ENCODE peak calls at places on chromosomes 13 and 19, in six cellular contexts. Q is heart left ventricle, Y is esophagus squamous epithelium, T is colonic mucosa, A is mesendoderm, K is adrenal gland. V is an unnamed sample.

GRCh38 chr19:52219611-52220010 is 29.8 kb downstream of the PPP2R1A start:
- DNase-seq in Q (no peak), Y (no peak), A (no peak), T (no peak), K (no peak), V (no peak)

GRCh38 chr19:14519860-14520407 is 1.7 kb upstream of the DNAJB1 start:
- DNase-seq in T (peak; percentile 53), K (no peak), Y (no peak), A (no peak), Q (no peak), V (peak; percentile 90)

GRCh38 chr13:61727714-61728275 is 312.1 kb upstream of the PCDH20 start:
- DNase-seq in T (no peak), K (no peak), Y (no peak), A (peak; percentile 71), Q (no peak), V (no peak)

GRCh38 chr19:40366697-40367561 is 18.4 kb downstream of the PLD3 start:
- DNase-seq in T (no peak), Q (no peak), A (peak; percentile 90), Y (no peak), K (no peak), V (no peak)

GRCh38 chr19:28208745-28209144 is 1004.2 kb downstream of the UQCRFS1 start:
- DNase-seq in Y (no peak), T (no peak), Q (no peak), A (no peak), K (no peak), V (no peak)

GRCh38 chr13:65093352-65093751 is 2136.8 kb downstream of the PCDH9 start:
- DNase-seq in K (no peak), T (no peak), Q (no peak), Y (no peak), A (no peak), V (no peak)

GRCh38 chr13:97446448-97446847 is 12.5 kb downstream of the RAP2A start:
- DNase-seq in Q (no peak), Y (no peak), K (no peak), A (no peak), T (no peak), V (no peak)

GRCh38 chr13:106867249-106867648 is 299.3 kb upstream of the ARGLU1 start:
- DNase-seq in A (no peak), K (no peak), Y (no peak), Q (no peak), T (no peak), V (peak; percentile 9)

GRCh38 chr19:23145617-23146415 is 29.0 kb downstream of the ZNF730 start:
- DNase-seq in Q (no peak), A (peak; percentile 8), K (no peak), T (no peak), Y (no peak), V (no peak)

GRCh38 chr19:43779820-43780219 is 953 bp downstream of the KCNN4 start:
- DNase-seq in Q (no peak), K (no peak), Y (no peak), A (no peak), T (peak; percentile 71), V (no peak)
- H3K4me3 ChIP-seq in Q (peak overlapping the region; percentile 39), K (no peak overlapping the region), Y (peak overlapping the region; percentile 60), A (no peak overlapping the region), T (peak overlapping the region; percentile 28), V (no peak overlapping the region)

DNA sequence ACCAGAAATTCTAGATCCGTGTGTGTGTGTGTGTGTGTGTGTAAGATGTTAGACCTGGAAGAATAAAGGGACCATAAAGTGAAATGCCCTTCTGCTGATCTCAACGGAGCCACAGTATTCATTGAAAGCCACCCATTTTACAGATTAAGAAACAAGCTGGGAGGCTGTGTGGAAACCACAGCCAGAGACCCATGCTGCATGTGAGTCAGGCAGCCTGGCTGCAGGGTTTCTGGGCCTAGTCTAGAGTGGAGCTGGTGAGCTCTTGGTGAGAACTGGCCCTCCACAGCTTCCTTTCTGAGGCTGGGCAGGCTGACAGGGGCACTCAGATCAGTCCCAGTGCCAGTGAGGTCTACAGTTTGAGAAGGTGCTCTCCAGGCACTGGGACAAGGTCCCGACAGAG is 75.3 kb downstream of the SERP2 start:
- DNase-seq in Q (no peak), T (no peak), A (no peak), K (no peak), Y (no peak), V (no peak)
- H3K27me3 ChIP-seq in Q (no peaks in the 10 kb centered on the region), T (no peaks in the 10 kb centered on the region), A (no peaks in the 10 kb centered on the region), K (no peaks in the 10 kb centered on the region), Y (no peaks in the 10 kb centered on the region), V (no peaks in the 10 kb centered on the region)

DNA sequence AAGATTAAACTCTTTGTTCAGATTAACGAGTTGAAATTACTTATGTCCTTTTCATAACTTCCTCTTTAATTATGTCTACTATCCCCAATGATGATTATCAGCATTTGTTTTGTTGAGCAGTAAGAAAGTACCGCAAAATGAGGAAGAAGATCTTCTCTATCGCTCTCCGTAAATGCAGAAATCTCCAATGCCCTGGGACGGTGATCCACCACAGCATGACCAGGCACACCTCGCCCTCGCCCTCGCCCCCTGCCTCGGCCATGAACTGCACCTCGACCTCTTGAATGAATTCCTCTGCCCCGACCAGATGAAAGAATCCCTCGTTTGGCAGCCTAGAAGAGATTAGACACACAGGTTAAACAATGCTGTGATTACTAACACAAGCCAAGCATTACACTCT is 69.1 kb downstream of the RBM26 start:
- DNase-seq in K (no peak), Q (no peak), Y (no peak), A (peak; percentile 6), T (no peak), V (no peak)
- H3K36me3 ChIP-seq in K (no peaks in the 10 kb centered on the region), Q (peaks cover 95% of the 10 kb centered on the region), Y (peaks cover 9% of the 10 kb centered on the region), A (no peaks in the 10 kb centered on the region), T (peaks cover 6% of the 10 kb centered on the region), V (peaks cover 68% of the 10 kb centered on the region)

DNA sequence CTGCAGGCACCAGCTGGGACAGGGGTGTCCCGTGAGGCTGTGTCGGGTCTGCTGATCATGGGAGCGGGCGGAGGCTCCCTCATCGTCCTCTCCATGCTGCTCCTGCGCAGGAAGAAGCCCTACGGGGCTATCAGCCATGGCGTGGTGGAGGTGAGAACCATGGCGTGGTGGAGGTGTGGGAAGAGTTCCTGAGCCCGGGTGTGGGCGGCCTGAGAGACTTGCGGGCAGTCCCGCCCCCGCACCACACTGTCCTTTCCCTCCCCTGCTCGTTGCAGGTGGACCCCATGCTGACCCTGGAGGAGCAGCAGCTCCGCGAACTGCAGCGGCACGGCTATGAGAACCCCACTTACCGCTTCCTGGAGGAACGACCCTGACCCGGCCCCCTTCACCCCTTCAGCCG is 10.7 kb downstream of the APLP1 start:
- DNase-seq in Q (no peak), K (no peak), Y (no peak), T (no peak), A (no peak), V (no peak)
- H3K4me3 ChIP-seq in Q (no peak overlapping the region), K (no peak overlapping the region), Y (no peak overlapping the region), T (no peak overlapping the region), A (no peak overlapping the region), V (no peak overlapping the region)

DNA sequence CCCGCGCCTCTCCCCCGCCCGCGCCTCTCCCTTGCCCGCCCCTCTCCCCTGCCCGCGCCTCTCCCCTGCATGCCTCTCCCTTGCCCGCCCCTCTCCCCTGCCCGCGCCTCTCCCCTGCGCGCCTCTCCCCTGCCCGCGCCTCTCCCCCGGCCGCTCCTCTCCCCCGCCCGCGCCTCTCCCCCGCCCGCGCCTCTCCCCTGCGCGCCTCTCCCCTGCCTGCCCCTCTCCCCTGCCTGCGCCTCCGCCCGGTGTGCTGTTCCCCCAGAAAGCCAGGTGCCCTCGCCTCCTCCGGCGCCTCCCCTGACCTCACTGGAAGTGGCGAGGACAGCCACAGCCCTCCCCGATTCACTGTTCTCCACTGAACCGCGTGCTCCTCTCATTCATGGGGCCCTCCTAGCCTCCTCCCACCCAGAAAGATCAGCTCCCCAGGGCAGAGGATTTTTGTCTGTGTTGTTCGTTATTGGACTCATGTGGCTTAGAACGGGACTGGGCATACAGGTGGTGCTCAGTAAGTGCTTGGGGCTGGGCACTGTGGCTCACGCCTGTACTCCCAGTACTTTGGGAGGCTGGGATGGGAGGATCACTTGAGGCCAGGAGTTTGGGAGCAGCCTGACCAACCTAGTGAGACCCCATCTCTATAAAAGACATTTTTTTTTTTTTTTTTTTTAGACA is 3.6 kb downstream of the PRTN3 start:
- DNase-seq in T (no peak), Y (no peak), K (no peak), A (no peak), Q (no peak), V (no peak)
- H3K27me3 ChIP-seq in T (peaks cover 47% of the 10 kb centered on the region), Y (peaks cover 97% of the 10 kb centered on the region), K (peaks cover 16% of the 10 kb centered on the region), A (peaks cover 9% of the 10 kb centered on the region), Q (peaks cover 17% of the 10 kb centered on the region), V (peaks cover 8% of the 10 kb centered on the region)

DNA sequence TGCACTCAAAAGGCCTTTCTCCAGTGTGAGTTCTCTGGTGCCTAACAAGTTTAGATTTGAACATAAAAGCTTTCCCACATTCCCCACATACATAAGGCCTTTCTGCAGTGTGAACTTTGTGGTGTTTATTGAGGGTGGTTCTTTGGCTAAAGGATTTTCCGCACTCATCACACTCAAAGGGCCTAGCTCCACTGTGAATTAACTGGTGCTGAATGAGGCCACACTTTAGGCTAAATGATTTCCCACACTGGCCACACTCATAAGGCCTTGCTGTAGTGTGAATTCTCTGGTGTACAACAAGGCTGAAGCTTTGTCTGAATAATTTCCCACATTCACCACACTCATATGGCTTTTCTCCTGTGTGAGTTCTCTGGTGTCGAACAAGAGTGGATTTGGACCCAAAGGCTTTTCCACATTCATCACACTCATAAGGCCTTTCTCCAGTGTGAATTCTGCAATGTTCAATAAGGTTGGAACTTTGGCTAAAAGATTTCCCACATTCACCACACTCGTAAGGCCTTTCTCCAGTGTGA is 6.2 kb downstream of the ZNF416 start:
- DNase-seq in Y (no peak), K (no peak), Q (no peak), A (no peak), T (no peak), V (no peak)
- H3K36me3 ChIP-seq in Y (peaks cover 32% of the 10 kb centered on the region), K (no peaks in the 10 kb centered on the region), Q (peaks cover 50% of the 10 kb centered on the region), A (peaks cover 29% of the 10 kb centered on the region), T (peaks cover 23% of the 10 kb centered on the region), V (peaks cover 63% of the 10 kb centered on the region)

GRCh38 chr19:56839665-56840451 is 668 bp downstream of the PEG3 start:
- DNase-seq in T (peak; percentile 68), Y (peak; percentile 55), A (peak; percentile 99), K (peak; percentile 92), Q (peak; percentile 97), V (no peak)
- H3K4me3 ChIP-seq in T (peak overlapping the region; percentile 17), Y (peak overlapping the region; percentile 66), A (no peak overlapping the region), K (peak overlapping the region; percentile 46), Q (peak overlapping the region; percentile 58), V (no peak overlapping the region)

V was measured in MG63.